ENCODE peak calls at places on chromosomes 5 and 9, in nine cellular contexts. U is spleen; Y is cardiac fibroblast; O is SW480; F is mesothelial cell of epicardium; G is HTR-8/SVneo; B is stimulated activated CD4-positive, alpha-beta T cell treated with anti-CD3 and anti-CD28 coated beads, Interleukin-15, amount 100 ng/mL, for 1 hour; W is NCI-H1092 treated with DMSO at 0.1 percent for 48 hours; D is GM23248. R is an unnamed sample.

GRCh38 chr5:19018822-19019221 is 969.2 kb downstream of the CDH18 start:
- DNase-seq in U (no peak), Y (no peak), O (peak), F (no peak), G (peak), B (no peak), W (no peak), D (no peak), R (no peak)

GRCh38 chr5:5675511-5675910 is 253.0 kb downstream of the ICE1 start:
- DNase-seq in U (no peak), Y (no peak), O (no peak), F (no peak), G (no peak), B (no peak), W (no peak), D (no peak), R (no peak)

GRCh38 chr9:129242971-129243561 is 65.0 kb upstream of the IER5L start:
- DNase-seq in U (peak), Y (peak), O (no peak), F (no peak), G (no peak), B (no peak), W (no peak), D (peak), R (no peak)

GRCh38 chr9:18825775-18826174 is 207.2 kb downstream of the SAXO1 start:
- DNase-seq in U (no peak), Y (no peak), O (no peak), F (no peak), G (no peak), B (no peak), W (no peak), D (no peak), R (no peak)

GRCh38 chr5:114148253-114148652 is 213.6 kb upstream of the KCNN2 start:
- DNase-seq in U (no peak), Y (no peak), O (peak), F (no peak), G (no peak), B (no peak), W (no peak), D (no peak), R (no peak)

GRCh38 chr9:94002316-94003140 is 47.4 kb upstream of the BARX1 start:
- DNase-seq in U (no peak), Y (peak), O (peak), F (peak), G (peak), B (no peak), W (peak), D (peak), R (no peak)

GRCh38 chr5:158054388-158055092 is 195.6 kb upstream of the CLINT1 start:
- DNase-seq in U (no peak), Y (no peak), O (no peak), F (no peak), G (peak), B (no peak), W (no peak), D (peak), R (no peak)

GRCh38 chr5:73673161-73673591 is 47.2 kb downstream of the ARHGEF28 start:
- DNase-seq in U (no peak), Y (peak), O (no peak), F (no peak), G (peak), B (no peak), W (no peak), D (peak), R (no peak)

GRCh38 chr9:128614728-128615127 is 41.9 kb downstream of the DYNC2I2 start:
- DNase-seq in U (no peak), Y (no peak), O (no peak), F (no peak), G (no peak), B (no peak), W (no peak), D (no peak), R (no peak)

GRCh38 chr9:137320555-137321384 is 18.7 kb upstream of the NRARP start:
- DNase-seq in U (peak), Y (no peak), O (no peak), F (no peak), G (no peak), B (no peak), W (no peak), D (no peak), R (peak)

GRCh38 chr5:138655530-138656245 is 80.5 kb upstream of the HSPA9 start:
- DNase-seq in U (no peak), Y (peak), O (peak), F (no peak), G (no peak), B (no peak), W (no peak), D (no peak), R (no peak)

GRCh38 chr9:91162311-91162710 is 199.4 kb downstream of the AUH start:
- DNase-seq in U (no peak), Y (peak), O (peak), F (no peak), G (no peak), B (no peak), W (no peak), D (peak), R (no peak)

GRCh38 chr9:120937127-120937526 is 10.5 kb upstream of the TRAF1 start:
- DNase-seq in U (no peak), Y (no peak), O (no peak), F (no peak), G (no peak), B (no peak), W (no peak), D (no peak), R (no peak)

GRCh38 chr9:106868565-106868964 is 5.6 kb downstream of the ZNF462 start:
- DNase-seq in U (no peak), Y (peak), O (no peak), F (no peak), G (no peak), B (no peak), W (no peak), D (peak), R (no peak)

GRCh38 chr5:17440766-17441165 is 57.3 kb upstream of the TAF11L2 start:
- DNase-seq in U (no peak), Y (peak), O (no peak), F (no peak), G (no peak), B (no peak), W (no peak), D (peak), R (no peak)

GRCh38 chr5:68480385-68480940 is 264.9 kb downstream of the PIK3R1 start:
- DNase-seq in U (no peak), Y (no peak), O (no peak), F (no peak), G (no peak), B (no peak), W (no peak), D (no peak), R (no peak)

R was measured in type B pancreatic cell.